ENCODE peak calls at places on chromosome 2, in ten cellular contexts. M is PC-9; V is ureter; A is upper lobe of right lung; P is psoas muscle; I is AG08396; R is activated T-helper 1 cell treated with Interleukin-2 at 50 U/mL for 16 hours; G is RKO; Q is stimulated activated CD4-positive, alpha-beta T cell treated with anti-CD3 and anti-CD28 coated beads, TNF-alpha, amount 100 ng/mL, for 48 hours; X is cardiac muscle cell. B is an unnamed sample.

GRCh38 chr2:164922119-164922518 is 33.2 kb downstream of the SLC38A11 start:
- DNase-seq in M (no peak), V (no peak), A (no peak), P (no peak), I (peak; percentile 18), R (no peak), G (peak; percentile 7), Q (no peak), X (no peak), B (no peak)

GRCh38 chr2:191675807-191676667 is 1.9 kb upstream of the NABP1 start:
- DNase-seq in M (no peak), V (no peak), A (peak; percentile 64), P (peak; percentile 28), I (no peak), R (peak; percentile 30), G (no peak), Q (no peak), X (no peak), B (peak; percentile 40)

GRCh38 chr2:241505086-241505780 is 3.2 kb downstream of the STK25 start:
- DNase-seq in M (no peak), V (no peak), A (no peak), P (no peak), I (no peak), R (no peak), G (no peak), Q (no peak), X (no peak), B (no peak)

GRCh38 chr2:23532311-23533013 is 147.5 kb downstream of the KLHL29 start:
- DNase-seq in M (no peak), V (no peak), A (no peak), P (no peak), I (no peak), R (peak; percentile 2), G (no peak), Q (no peak), X (peak; percentile 17), B (peak; percentile 36)

GRCh38 chr2:187783446-187783845 is 229.2 kb upstream of the TFPI start:
- DNase-seq in M (no peak), V (no peak), A (no peak), P (no peak), I (no peak), R (no peak), G (no peak), Q (no peak), X (no peak), B (no peak)

GRCh38 chr2:20443276-20443920 is 3.5 kb upstream of the RHOB start:
- DNase-seq in M (no peak), V (peak; percentile 42), A (peak; percentile 64), P (no peak), I (no peak), R (no peak), G (peak; percentile 61), Q (no peak), X (peak; percentile 60), B (peak; percentile 39)

GRCh38 chr2:54065411-54065810 is 50.0 kb upstream of the ACYP2 start:
- DNase-seq in M (no peak), V (no peak), A (no peak), P (no peak), I (peak; percentile 85), R (no peak), G (peak; percentile 48), Q (no peak), X (no peak), B (no peak)

GRCh38 chr2:185738679-185739472 is at the start of gene FSIP2:
- DNase-seq in M (no peak), V (peak; percentile 77), A (peak; percentile 72), P (peak; percentile 59), I (peak; percentile 60), R (no peak), G (no peak), Q (no peak), X (peak; percentile 92), B (peak; percentile 87)

GRCh38 chr2:218996937-218997336 is 3.7 kb upstream of the CRYBA2 start:
- DNase-seq in M (no peak), V (no peak), A (no peak), P (no peak), I (no peak), R (no peak), G (no peak), Q (no peak), X (no peak), B (no peak)

GRCh38 chr2:44053456-44053855 is 57.7 kb upstream of the LRPPRC start:
- DNase-seq in M (no peak), V (no peak), A (no peak), P (no peak), I (no peak), R (no peak), G (no peak), Q (no peak), X (no peak), B (no peak)

GRCh38 chr2:2613279-2614199 is 282.5 kb upstream of the MYT1L start:
- DNase-seq in M (peak; percentile 55), V (peak; percentile 93), A (peak; percentile 93), P (peak; percentile 89), I (peak; percentile 57), R (peak; percentile 61), G (no peak), Q (peak; percentile 66), X (peak; percentile 93), B (peak; percentile 99)

GRCh38 chr2:20209373-20210109 is 15.4 kb downstream of the SDC1 start:
- DNase-seq in M (no peak), V (peak; percentile 70), A (peak; percentile 59), P (no peak), I (no peak), R (no peak), G (no peak), Q (no peak), X (no peak), B (no peak)

GRCh38 chr2:215950009-215950408 is 63.3 kb downstream of the MREG start:
- DNase-seq in M (peak; percentile 5), V (no peak), A (no peak), P (no peak), I (peak; percentile 31), R (no peak), G (peak; percentile 86), Q (no peak), X (peak; percentile 47), B (no peak)

GRCh38 chr2:190533175-190533967 is 1.2 kb downstream of the NEMP2 start:
- DNase-seq in M (no peak), V (no peak), A (no peak), P (no peak), I (no peak), R (no peak), G (no peak), Q (no peak), X (no peak), B (no peak)

GRCh38 chr2:105381119-105381668 is 17.7 kb downstream of the FHL2 start:
- DNase-seq in M (no peak), V (no peak), A (no peak), P (no peak), I (no peak), R (no peak), G (no peak), Q (no peak), X (no peak), B (no peak)

GRCh38 chr2:112680666-112681101 is 34.9 kb downstream of the SLC20A1 start:
- DNase-seq in M (no peak), V (no peak), A (no peak), P (no peak), I (no peak), R (no peak), G (no peak), Q (no peak), X (no peak), B (no peak)

GRCh38 chr2:179274749-179275148 is 10.1 kb upstream of the SESTD1 start:
- DNase-seq in M (no peak), V (no peak), A (no peak), P (no peak), I (no peak), R (no peak), G (no peak), Q (no peak), X (peak; percentile 19), B (no peak)

GRCh38 chr2:231393149-231394131 is 2.1 kb upstream of the B3GNT7 start:
- DNase-seq in M (no peak), V (no peak), A (peak; percentile 79), P (no peak), I (no peak), R (no peak), G (no peak), Q (no peak), X (no peak), B (no peak)

GRCh38 chr2:3827673-3828575 is 124.5 kb downstream of the DCDC2C start:
- DNase-seq in M (no peak), V (no peak), A (no peak), P (no peak), I (no peak), R (no peak), G (peak; percentile 33), Q (no peak), X (peak; percentile 51), B (peak; percentile 60)

GRCh38 chr2:120669121-120669952 is 66.3 kb upstream of the GLI2 start:
- DNase-seq in M (peak; percentile 87), V (peak; percentile 78), A (no peak), P (no peak), I (peak; percentile 51), R (no peak), G (no peak), Q (no peak), X (peak; percentile 38), B (no peak)

GRCh38 chr2:230865766-230866703 is 1.3 kb downstream of the ITM2C start:
- DNase-seq in M (peak; percentile 37), V (peak; percentile 75), A (no peak), P (no peak), I (peak; percentile 46), R (no peak), G (no peak), Q (no peak), X (peak; percentile 65), B (peak; percentile 46)

GRCh38 chr2:238589591-238590460 is 163.1 kb downstream of the ASB1 start:
- DNase-seq in M (no peak), V (no peak), A (no peak), P (no peak), I (no peak), R (no peak), G (no peak), Q (no peak), X (no peak), B (no peak)

GRCh38 chr2:234953116-234954031 is 1.6 kb downstream of the SH3BP4 start:
- DNase-seq in M (peak; percentile 42), V (no peak), A (no peak), P (no peak), I (no peak), R (no peak), G (peak; percentile 10), Q (no peak), X (no peak), B (peak; percentile 37)

GRCh38 chr2:160247295-160247694 is 47.2 kb upstream of the ITGB6 start:
- DNase-seq in M (no peak), V (no peak), A (no peak), P (no peak), I (no peak), R (no peak), G (no peak), Q (no peak), X (no peak), B (no peak)

GRCh38 chr2:224359569-224359968 is 42.3 kb downstream of the FAM124B start:
- DNase-seq in M (no peak), V (no peak), A (no peak), P (no peak), I (no peak), R (no peak), G (peak; percentile 19), Q (no peak), X (peak; percentile 35), B (no peak)

GRCh38 chr2:157480182-157480961 is 36.5 kb upstream of the CYTIP start:
- DNase-seq in M (no peak), V (no peak), A (peak; percentile 70), P (peak; percentile 77), I (no peak), R (no peak), G (no peak), Q (no peak), X (no peak), B (peak; percentile 17)

GRCh38 chr2:84958135-84959044 is 12.6 kb upstream of the KCMF1 start:
- DNase-seq in M (peak; percentile 88), V (no peak), A (peak; percentile 67), P (peak; percentile 27), I (peak; percentile 73), R (no peak), G (peak; percentile 40), Q (no peak), X (peak; percentile 91), B (no peak)

GRCh38 chr2:64730551-64731305 is 77.0 kb upstream of the SERTAD2 start:
- DNase-seq in M (no peak), V (peak; percentile 77), A (peak; percentile 68), P (peak; percentile 30), I (peak; percentile 72), R (peak; percentile 17), G (no peak), Q (no peak), X (peak; percentile 75), B (peak; percentile 88)